ENCODE peak calls at places on chromosome 6, in four cellular contexts. One of them, this sample, is unnamed.

GRCh38 chr6:167140589-167141474 is 16.9 kb downstream of the GPR31 start:
- DNase-seq in activated T-helper 9 cell treated with anti-CD3 and anti-CD28 coated beads, Interleukin-2, amount 50 U/mL, for 16 hours: no peak
- DNase-seq in stimulated activated CD4-positive, alpha-beta T cell treated with anti-CD3 and anti-CD28 coated beads, Interleukin-4, amount 100 ng/mL, for 48 hours: no peak
- DNase-seq in myocyte: no peak
- DNase-seq in this sample: no peak

GRCh38 chr6:119568580-119568979 is 219.0 kb upstream of the MAN1A1 start:
- DNase-seq in myocyte: no peak
- DNase-seq in activated T-helper 9 cell treated with anti-CD3 and anti-CD28 coated beads, Interleukin-2, amount 50 U/mL, for 16 hours: no peak
- DNase-seq in stimulated activated CD4-positive, alpha-beta T cell treated with anti-CD3 and anti-CD28 coated beads, Interleukin-4, amount 100 ng/mL, for 48 hours: no peak
- DNase-seq in this sample: no peak

GRCh38 chr6:140366991-140367390 is 992.5 kb upstream of the CITED2 start:
- DNase-seq in stimulated activated CD4-positive, alpha-beta T cell treated with anti-CD3 and anti-CD28 coated beads, Interleukin-4, amount 100 ng/mL, for 48 hours: no peak
- DNase-seq in activated T-helper 9 cell treated with anti-CD3 and anti-CD28 coated beads, Interleukin-2, amount 50 U/mL, for 16 hours: no peak
- DNase-seq in myocyte: no peak
- DNase-seq in this sample: no peak

GRCh38 chr6:133973109-133973971 is 20.3 kb downstream of the TBPL1 start:
- DNase-seq in stimulated activated CD4-positive, alpha-beta T cell treated with anti-CD3 and anti-CD28 coated beads, Interleukin-4, amount 100 ng/mL, for 48 hours: no peak
- DNase-seq in myocyte: peak
- DNase-seq in activated T-helper 9 cell treated with anti-CD3 and anti-CD28 coated beads, Interleukin-2, amount 50 U/mL, for 16 hours: no peak
- DNase-seq in this sample: peak

GRCh38 chr6:168715643-168716481 is 274.9 kb downstream of the SMOC2 start:
- DNase-seq in activated T-helper 9 cell treated with anti-CD3 and anti-CD28 coated beads, Interleukin-2, amount 50 U/mL, for 16 hours: no peak
- DNase-seq in stimulated activated CD4-positive, alpha-beta T cell treated with anti-CD3 and anti-CD28 coated beads, Interleukin-4, amount 100 ng/mL, for 48 hours: no peak
- DNase-seq in myocyte: peak
- DNase-seq in this sample: no peak

GRCh38 chr6:163837681-163838431 is 423.3 kb downstream of the QKI start:
- DNase-seq in activated T-helper 9 cell treated with anti-CD3 and anti-CD28 coated beads, Interleukin-2, amount 50 U/mL, for 16 hours: no peak
- DNase-seq in stimulated activated CD4-positive, alpha-beta T cell treated with anti-CD3 and anti-CD28 coated beads, Interleukin-4, amount 100 ng/mL, for 48 hours: no peak
- DNase-seq in myocyte: no peak
- DNase-seq in this sample: no peak

GRCh38 chr6:38912378-38912777 is 136.2 kb upstream of the GLP1R start:
- DNase-seq in stimulated activated CD4-positive, alpha-beta T cell treated with anti-CD3 and anti-CD28 coated beads, Interleukin-4, amount 100 ng/mL, for 48 hours: no peak
- DNase-seq in myocyte: no peak
- DNase-seq in activated T-helper 9 cell treated with anti-CD3 and anti-CD28 coated beads, Interleukin-2, amount 50 U/mL, for 16 hours: no peak
- DNase-seq in this sample: no peak

GRCh38 chr6:47718571-47718970 is 20.2 kb downstream of the ADGRF4 start:
- DNase-seq in stimulated activated CD4-positive, alpha-beta T cell treated with anti-CD3 and anti-CD28 coated beads, Interleukin-4, amount 100 ng/mL, for 48 hours: no peak
- DNase-seq in myocyte: no peak
- DNase-seq in activated T-helper 9 cell treated with anti-CD3 and anti-CD28 coated beads, Interleukin-2, amount 50 U/mL, for 16 hours: no peak
- DNase-seq in this sample: no peak

GRCh38 chr6:68975064-68975463 is 340.0 kb downstream of the ADGRB3 start:
- DNase-seq in stimulated activated CD4-positive, alpha-beta T cell treated with anti-CD3 and anti-CD28 coated beads, Interleukin-4, amount 100 ng/mL, for 48 hours: no peak
- DNase-seq in myocyte: no peak
- DNase-seq in activated T-helper 9 cell treated with anti-CD3 and anti-CD28 coated beads, Interleukin-2, amount 50 U/mL, for 16 hours: no peak
- DNase-seq in this sample: no peak

GRCh38 chr6:36852481-36853147 is 13.4 kb upstream of the CPNE5 start:
- DNase-seq in stimulated activated CD4-positive, alpha-beta T cell treated with anti-CD3 and anti-CD28 coated beads, Interleukin-4, amount 100 ng/mL, for 48 hours: no peak
- DNase-seq in activated T-helper 9 cell treated with anti-CD3 and anti-CD28 coated beads, Interleukin-2, amount 50 U/mL, for 16 hours: no peak
- DNase-seq in myocyte: peak
- DNase-seq in this sample: no peak

GRCh38 chr6:114085206-114085605 is 114.3 kb upstream of the HDAC2 start:
- DNase-seq in stimulated activated CD4-positive, alpha-beta T cell treated with anti-CD3 and anti-CD28 coated beads, Interleukin-4, amount 100 ng/mL, for 48 hours: no peak
- DNase-seq in myocyte: peak
- DNase-seq in activated T-helper 9 cell treated with anti-CD3 and anti-CD28 coated beads, Interleukin-2, amount 50 U/mL, for 16 hours: no peak
- DNase-seq in this sample: no peak

GRCh38 chr6:157921685-157922367 is 59.8 kb upstream of the SYNJ2 start:
- DNase-seq in activated T-helper 9 cell treated with anti-CD3 and anti-CD28 coated beads, Interleukin-2, amount 50 U/mL, for 16 hours: no peak
- DNase-seq in stimulated activated CD4-positive, alpha-beta T cell treated with anti-CD3 and anti-CD28 coated beads, Interleukin-4, amount 100 ng/mL, for 48 hours: no peak
- DNase-seq in myocyte: no peak
- DNase-seq in this sample: no peak

GRCh38 chr6:165662671-165663282 is at the start of gene PDE10A:
- DNase-seq in activated T-helper 9 cell treated with anti-CD3 and anti-CD28 coated beads, Interleukin-2, amount 50 U/mL, for 16 hours: no peak
- DNase-seq in stimulated activated CD4-positive, alpha-beta T cell treated with anti-CD3 and anti-CD28 coated beads, Interleukin-4, amount 100 ng/mL, for 48 hours: no peak
- DNase-seq in myocyte: peak
- DNase-seq in this sample: no peak

GRCh38 chr6:169985121-169986015 is 233.9 kb downstream of the ERMARD start:
- DNase-seq in myocyte: no peak
- DNase-seq in stimulated activated CD4-positive, alpha-beta T cell treated with anti-CD3 and anti-CD28 coated beads, Interleukin-4, amount 100 ng/mL, for 48 hours: no peak
- DNase-seq in activated T-helper 9 cell treated with anti-CD3 and anti-CD28 coated beads, Interleukin-2, amount 50 U/mL, for 16 hours: no peak
- DNase-seq in this sample: no peak

GRCh38 chr6:14046476-14047068 is 71.0 kb upstream of the CD83 start:
- DNase-seq in activated T-helper 9 cell treated with anti-CD3 and anti-CD28 coated beads, Interleukin-2, amount 50 U/mL, for 16 hours: peak
- DNase-seq in myocyte: peak
- DNase-seq in stimulated activated CD4-positive, alpha-beta T cell treated with anti-CD3 and anti-CD28 coated beads, Interleukin-4, amount 100 ng/mL, for 48 hours: peak
- DNase-seq in this sample: peak

GRCh38 chr6:150418825-150419594 is 50.2 kb downstream of the IYD start:
- DNase-seq in myocyte: peak
- DNase-seq in activated T-helper 9 cell treated with anti-CD3 and anti-CD28 coated beads, Interleukin-2, amount 50 U/mL, for 16 hours: peak
- DNase-seq in stimulated activated CD4-positive, alpha-beta T cell treated with anti-CD3 and anti-CD28 coated beads, Interleukin-4, amount 100 ng/mL, for 48 hours: peak
- DNase-seq in this sample: peak

GRCh38 chr6:410555-411395 is 19.2 kb downstream of the IRF4 start:
- DNase-seq in stimulated activated CD4-positive, alpha-beta T cell treated with anti-CD3 and anti-CD28 coated beads, Interleukin-4, amount 100 ng/mL, for 48 hours: no peak
- DNase-seq in myocyte: no peak
- DNase-seq in activated T-helper 9 cell treated with anti-CD3 and anti-CD28 coated beads, Interleukin-2, amount 50 U/mL, for 16 hours: no peak
- DNase-seq in this sample: no peak

GRCh38 chr6:33759887-33760629 is 13.4 kb upstream of the IP6K3 start:
- DNase-seq in myocyte: no peak
- DNase-seq in activated T-helper 9 cell treated with anti-CD3 and anti-CD28 coated beads, Interleukin-2, amount 50 U/mL, for 16 hours: no peak
- DNase-seq in stimulated activated CD4-positive, alpha-beta T cell treated with anti-CD3 and anti-CD28 coated beads, Interleukin-4, amount 100 ng/mL, for 48 hours: no peak
- DNase-seq in this sample: no peak

GRCh38 chr6:28633445-28634215 is 107.9 kb downstream of the GPX5 start:
- DNase-seq in stimulated activated CD4-positive, alpha-beta T cell treated with anti-CD3 and anti-CD28 coated beads, Interleukin-4, amount 100 ng/mL, for 48 hours: no peak
- DNase-seq in activated T-helper 9 cell treated with anti-CD3 and anti-CD28 coated beads, Interleukin-2, amount 50 U/mL, for 16 hours: no peak
- DNase-seq in myocyte: no peak
- DNase-seq in this sample: no peak

GRCh38 chr6:7674291-7674690 is 51.6 kb upstream of the BMP6 start:
- DNase-seq in stimulated activated CD4-positive, alpha-beta T cell treated with anti-CD3 and anti-CD28 coated beads, Interleukin-4, amount 100 ng/mL, for 48 hours: no peak
- DNase-seq in activated T-helper 9 cell treated with anti-CD3 and anti-CD28 coated beads, Interleukin-2, amount 50 U/mL, for 16 hours: no peak
- DNase-seq in myocyte: no peak
- DNase-seq in this sample: no peak

GRCh38 chr6:117306227-117306784 is 40.9 kb downstream of the VGLL2 start:
- DNase-seq in stimulated activated CD4-positive, alpha-beta T cell treated with anti-CD3 and anti-CD28 coated beads, Interleukin-4, amount 100 ng/mL, for 48 hours: no peak
- DNase-seq in myocyte: no peak
- DNase-seq in activated T-helper 9 cell treated with anti-CD3 and anti-CD28 coated beads, Interleukin-2, amount 50 U/mL, for 16 hours: no peak
- DNase-seq in this sample: no peak

GRCh38 chr6:166996406-166996805 is 2.8 kb upstream of the CEP43 start:
- DNase-seq in stimulated activated CD4-positive, alpha-beta T cell treated with anti-CD3 and anti-CD28 coated beads, Interleukin-4, amount 100 ng/mL, for 48 hours: no peak
- DNase-seq in myocyte: no peak
- DNase-seq in activated T-helper 9 cell treated with anti-CD3 and anti-CD28 coated beads, Interleukin-2, amount 50 U/mL, for 16 hours: no peak
- DNase-seq in this sample: no peak

GRCh38 chr6:47897233-47897632 is 115.4 kb downstream of the OPN5 start:
- DNase-seq in stimulated activated CD4-positive, alpha-beta T cell treated with anti-CD3 and anti-CD28 coated beads, Interleukin-4, amount 100 ng/mL, for 48 hours: no peak
- DNase-seq in myocyte: peak
- DNase-seq in activated T-helper 9 cell treated with anti-CD3 and anti-CD28 coated beads, Interleukin-2, amount 50 U/mL, for 16 hours: no peak
- DNase-seq in this sample: no peak

GRCh38 chr6:4459032-4459431 is 317.2 kb upstream of the CDYL start:
- DNase-seq in activated T-helper 9 cell treated with anti-CD3 and anti-CD28 coated beads, Interleukin-2, amount 50 U/mL, for 16 hours: no peak
- DNase-seq in myocyte: peak
- DNase-seq in stimulated activated CD4-positive, alpha-beta T cell treated with anti-CD3 and anti-CD28 coated beads, Interleukin-4, amount 100 ng/mL, for 48 hours: no peak
- DNase-seq in this sample: no peak

GRCh38 chr6:132218063-132218696 is 183.1 kb downstream of the MOXD1 start:
- DNase-seq in stimulated activated CD4-positive, alpha-beta T cell treated with anti-CD3 and anti-CD28 coated beads, Interleukin-4, amount 100 ng/mL, for 48 hours: no peak
- DNase-seq in myocyte: peak
- DNase-seq in activated T-helper 9 cell treated with anti-CD3 and anti-CD28 coated beads, Interleukin-2, amount 50 U/mL, for 16 hours: no peak
- DNase-seq in this sample: no peak

GRCh38 chr6:126788961-126789365 is 329.5 kb upstream of the RSPO3 start:
- DNase-seq in myocyte: no peak
- DNase-seq in stimulated activated CD4-positive, alpha-beta T cell treated with anti-CD3 and anti-CD28 coated beads, Interleukin-4, amount 100 ng/mL, for 48 hours: no peak
- DNase-seq in activated T-helper 9 cell treated with anti-CD3 and anti-CD28 coated beads, Interleukin-2, amount 50 U/mL, for 16 hours: no peak
- DNase-seq in this sample: no peak

GRCh38 chr6:52517502-52518278 is 59.2 kb downstream of the TRAM2 start:
- DNase-seq in stimulated activated CD4-positive, alpha-beta T cell treated with anti-CD3 and anti-CD28 coated beads, Interleukin-4, amount 100 ng/mL, for 48 hours: peak
- DNase-seq in myocyte: peak
- DNase-seq in activated T-helper 9 cell treated with anti-CD3 and anti-CD28 coated beads, Interleukin-2, amount 50 U/mL, for 16 hours: no peak
- DNase-seq in this sample: peak

GRCh38 chr6:82080767-82081166 is 166.8 kb downstream of the IBTK start:
- DNase-seq in myocyte: no peak
- DNase-seq in activated T-helper 9 cell treated with anti-CD3 and anti-CD28 coated beads, Interleukin-2, amount 50 U/mL, for 16 hours: no peak
- DNase-seq in stimulated activated CD4-positive, alpha-beta T cell treated with anti-CD3 and anti-CD28 coated beads, Interleukin-4, amount 100 ng/mL, for 48 hours: no peak
- DNase-seq in this sample: no peak

GRCh38 chr6:160348209-160348551 is at the start of gene SLC22A3:
- DNase-seq in activated T-helper 9 cell treated with anti-CD3 and anti-CD28 coated beads, Interleukin-2, amount 50 U/mL, for 16 hours: no peak
- DNase-seq in myocyte: no peak
- DNase-seq in stimulated activated CD4-positive, alpha-beta T cell treated with anti-CD3 and anti-CD28 coated beads, Interleukin-4, amount 100 ng/mL, for 48 hours: no peak
- DNase-seq in this sample: peak

GRCh38 chr6:39898625-39899024 is 35.6 kb downstream of the MOCS1 start:
- DNase-seq in myocyte: no peak
- DNase-seq in stimulated activated CD4-positive, alpha-beta T cell treated with anti-CD3 and anti-CD28 coated beads, Interleukin-4, amount 100 ng/mL, for 48 hours: no peak
- DNase-seq in activated T-helper 9 cell treated with anti-CD3 and anti-CD28 coated beads, Interleukin-2, amount 50 U/mL, for 16 hours: no peak
- DNase-seq in this sample: no peak

GRCh38 chr6:33787336-33787953 is 1.5 kb downstream of the LEMD2 start:
- DNase-seq in activated T-helper 9 cell treated with anti-CD3 and anti-CD28 coated beads, Interleukin-2, amount 50 U/mL, for 16 hours: no peak
- DNase-seq in stimulated activated CD4-positive, alpha-beta T cell treated with anti-CD3 and anti-CD28 coated beads, Interleukin-4, amount 100 ng/mL, for 48 hours: no peak
- DNase-seq in myocyte: no peak
- DNase-seq in this sample: no peak